ENCODE peak calls at places on chromosomes 12 and 14, in eight cellular contexts. One of them, this sample, is unnamed.

GRCh38 chr12:107917912-107918800 is 143.7 kb downstream of the ASCL4 start:
- DNase-seq in IMR-90: peak
- DNase-seq in right lobe of liver: no peak
- DNase-seq in RWPE1: peak
- DNase-seq in endodermal cell: peak
- DNase-seq in tibial nerve: no peak
- DNase-seq in vagina: no peak
- DNase-seq in CD14-positive monocyte: no peak
- DNase-seq in this sample: no peak

GRCh38 chr14:101445278-101445677 is 116.0 kb upstream of the DIO3 start:
- DNase-seq in IMR-90: no peak
- DNase-seq in right lobe of liver: no peak
- DNase-seq in RWPE1: no peak
- DNase-seq in endodermal cell: no peak
- DNase-seq in tibial nerve: no peak
- DNase-seq in vagina: no peak
- DNase-seq in CD14-positive monocyte: no peak
- DNase-seq in this sample: no peak

GRCh38 chr12:55666508-55666907 is 29.8 kb downstream of the OR10P1 start:
- DNase-seq in IMR-90: no peak
- DNase-seq in right lobe of liver: no peak
- DNase-seq in RWPE1: no peak
- DNase-seq in endodermal cell: peak
- DNase-seq in tibial nerve: no peak
- DNase-seq in vagina: no peak
- DNase-seq in CD14-positive monocyte: no peak
- DNase-seq in this sample: no peak

GRCh38 chr12:132196038-132196872 is 52.0 kb downstream of the NOC4L start:
- DNase-seq in IMR-90: no peak
- DNase-seq in right lobe of liver: no peak
- DNase-seq in RWPE1: no peak
- DNase-seq in endodermal cell: no peak
- DNase-seq in tibial nerve: no peak
- DNase-seq in vagina: no peak
- DNase-seq in CD14-positive monocyte: no peak
- DNase-seq in this sample: no peak

GRCh38 chr12:32063796-32064195 is 42.9 kb upstream of the BICD1 start:
- DNase-seq in IMR-90: no peak
- DNase-seq in right lobe of liver: no peak
- DNase-seq in RWPE1: no peak
- DNase-seq in endodermal cell: no peak
- DNase-seq in tibial nerve: no peak
- DNase-seq in vagina: no peak
- DNase-seq in CD14-positive monocyte: no peak
- DNase-seq in this sample: peak

GRCh38 chr14:91352101-91352500 is 65.5 kb downstream of the CCDC88C start:
- DNase-seq in IMR-90: no peak
- DNase-seq in right lobe of liver: no peak
- DNase-seq in RWPE1: no peak
- DNase-seq in endodermal cell: peak
- DNase-seq in tibial nerve: no peak
- DNase-seq in vagina: no peak
- DNase-seq in CD14-positive monocyte: no peak
- DNase-seq in this sample: peak

GRCh38 chr14:91367173-91368171 is 50.1 kb downstream of the CCDC88C start:
- DNase-seq in IMR-90: peak
- DNase-seq in right lobe of liver: no peak
- DNase-seq in RWPE1: peak
- DNase-seq in endodermal cell: no peak
- DNase-seq in tibial nerve: no peak
- DNase-seq in vagina: no peak
- DNase-seq in CD14-positive monocyte: peak
- DNase-seq in this sample: no peak

GRCh38 chr14:99246536-99247083 is 25.4 kb downstream of the BCL11B start:
- DNase-seq in IMR-90: no peak
- DNase-seq in right lobe of liver: no peak
- DNase-seq in RWPE1: no peak
- DNase-seq in endodermal cell: peak
- DNase-seq in tibial nerve: no peak
- DNase-seq in vagina: no peak
- DNase-seq in CD14-positive monocyte: no peak
- DNase-seq in this sample: peak

GRCh38 chr14:64811676-64812075 is 68.0 kb downstream of the SPTB start:
- DNase-seq in IMR-90: no peak
- DNase-seq in right lobe of liver: no peak
- DNase-seq in RWPE1: no peak
- DNase-seq in endodermal cell: no peak
- DNase-seq in tibial nerve: no peak
- DNase-seq in vagina: no peak
- DNase-seq in CD14-positive monocyte: no peak
- DNase-seq in this sample: no peak

GRCh38 chr12:74033531-74033930 is 504.1 kb upstream of the ATXN7L3B start:
- DNase-seq in IMR-90: no peak
- DNase-seq in right lobe of liver: no peak
- DNase-seq in RWPE1: no peak
- DNase-seq in endodermal cell: no peak
- DNase-seq in tibial nerve: no peak
- DNase-seq in vagina: no peak
- DNase-seq in CD14-positive monocyte: no peak
- DNase-seq in this sample: no peak

GRCh38 chr12:68560823-68561422 is 49.8 kb upstream of the RAP1B start:
- DNase-seq in IMR-90: peak
- DNase-seq in right lobe of liver: no peak
- DNase-seq in RWPE1: no peak
- DNase-seq in endodermal cell: no peak
- DNase-seq in tibial nerve: no peak
- DNase-seq in vagina: no peak
- DNase-seq in CD14-positive monocyte: no peak
- DNase-seq in this sample: no peak

GRCh38 chr12:107356266-107356936 is 263.1 kb upstream of the CRY1 start:
- DNase-seq in IMR-90: peak
- DNase-seq in right lobe of liver: no peak
- DNase-seq in RWPE1: peak
- DNase-seq in endodermal cell: no peak
- DNase-seq in tibial nerve: no peak
- DNase-seq in vagina: no peak
- DNase-seq in CD14-positive monocyte: no peak
- DNase-seq in this sample: no peak

GRCh38 chr12:120902846-120903381 is 1.2 kb downstream of the SPPL3 start:
- DNase-seq in IMR-90: no peak
- DNase-seq in right lobe of liver: no peak
- DNase-seq in RWPE1: no peak
- DNase-seq in endodermal cell: no peak
- DNase-seq in tibial nerve: no peak
- DNase-seq in vagina: no peak
- DNase-seq in CD14-positive monocyte: no peak
- DNase-seq in this sample: no peak

GRCh38 chr14:83172363-83172762 is 1638.7 kb upstream of the SEL1L start:
- DNase-seq in IMR-90: peak
- DNase-seq in right lobe of liver: no peak
- DNase-seq in RWPE1: no peak
- DNase-seq in endodermal cell: no peak
- DNase-seq in tibial nerve: no peak
- DNase-seq in vagina: no peak
- DNase-seq in CD14-positive monocyte: no peak
- DNase-seq in this sample: no peak

GRCh38 chr12:116425256-116426193 is 133.7 kb upstream of the MAP1LC3B2 start:
- DNase-seq in IMR-90: no peak
- DNase-seq in right lobe of liver: no peak
- DNase-seq in RWPE1: no peak
- DNase-seq in endodermal cell: no peak
- DNase-seq in tibial nerve: no peak
- DNase-seq in vagina: no peak
- DNase-seq in CD14-positive monocyte: no peak
- DNase-seq in this sample: no peak

GRCh38 chr12:116421785-116422538 is 137.2 kb upstream of the MAP1LC3B2 start:
- DNase-seq in IMR-90: no peak
- DNase-seq in right lobe of liver: no peak
- DNase-seq in RWPE1: no peak
- DNase-seq in endodermal cell: no peak
- DNase-seq in tibial nerve: no peak
- DNase-seq in vagina: no peak
- DNase-seq in CD14-positive monocyte: no peak
- DNase-seq in this sample: no peak

GRCh38 chr12:116420476-116420875 is 138.7 kb upstream of the MAP1LC3B2 start:
- DNase-seq in IMR-90: no peak
- DNase-seq in right lobe of liver: no peak
- DNase-seq in RWPE1: no peak
- DNase-seq in endodermal cell: no peak
- DNase-seq in tibial nerve: no peak
- DNase-seq in vagina: no peak
- DNase-seq in CD14-positive monocyte: no peak
- DNase-seq in this sample: no peak

GRCh38 chr12:116426391-116427136 is 132.6 kb upstream of the MAP1LC3B2 start:
- DNase-seq in IMR-90: peak
- DNase-seq in right lobe of liver: no peak
- DNase-seq in RWPE1: peak
- DNase-seq in endodermal cell: peak
- DNase-seq in tibial nerve: peak
- DNase-seq in vagina: no peak
- DNase-seq in CD14-positive monocyte: no peak
- DNase-seq in this sample: peak

DNA sequence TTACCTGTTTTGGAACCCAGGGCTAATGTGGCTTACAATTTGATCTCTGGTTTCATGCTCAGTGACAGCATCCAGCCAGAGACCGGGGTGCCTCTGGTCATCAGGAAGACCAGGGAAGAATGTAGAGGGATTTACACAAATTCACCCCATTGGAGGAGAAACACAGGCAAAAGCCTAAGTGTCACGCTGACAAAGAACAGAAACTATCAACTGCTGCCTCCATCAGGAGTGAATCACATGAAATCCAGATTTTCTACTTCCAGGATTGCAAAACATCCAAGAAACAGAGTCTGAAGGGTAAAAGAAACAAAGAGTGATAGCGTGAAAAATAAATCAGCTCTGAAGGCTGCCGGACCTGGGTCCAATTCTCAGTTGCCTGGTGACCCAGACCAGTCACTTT is 136.1 kb upstream of the MAP1LC3B2 start:
- DNase-seq in IMR-90: peak
- DNase-seq in right lobe of liver: no peak
- DNase-seq in RWPE1: peak
- DNase-seq in endodermal cell: no peak
- DNase-seq in tibial nerve: no peak
- DNase-seq in vagina: no peak
- DNase-seq in CD14-positive monocyte: no peak
- DNase-seq in this sample: no peak
- TF ChIP-seq CTCF in IMR-90: no peak
- TF ChIP-seq CTCF in right lobe of liver: no peak
- TF ChIP-seq CTCF in RWPE1: no peak
- TF ChIP-seq CTCF in endodermal cell: no peak
- TF ChIP-seq CTCF in tibial nerve: no peak
- TF ChIP-seq CTCF in vagina: no peak
- TF ChIP-seq CTCF in CD14-positive monocyte: no peak
- TF ChIP-seq CTCF in this sample: peak

DNA sequence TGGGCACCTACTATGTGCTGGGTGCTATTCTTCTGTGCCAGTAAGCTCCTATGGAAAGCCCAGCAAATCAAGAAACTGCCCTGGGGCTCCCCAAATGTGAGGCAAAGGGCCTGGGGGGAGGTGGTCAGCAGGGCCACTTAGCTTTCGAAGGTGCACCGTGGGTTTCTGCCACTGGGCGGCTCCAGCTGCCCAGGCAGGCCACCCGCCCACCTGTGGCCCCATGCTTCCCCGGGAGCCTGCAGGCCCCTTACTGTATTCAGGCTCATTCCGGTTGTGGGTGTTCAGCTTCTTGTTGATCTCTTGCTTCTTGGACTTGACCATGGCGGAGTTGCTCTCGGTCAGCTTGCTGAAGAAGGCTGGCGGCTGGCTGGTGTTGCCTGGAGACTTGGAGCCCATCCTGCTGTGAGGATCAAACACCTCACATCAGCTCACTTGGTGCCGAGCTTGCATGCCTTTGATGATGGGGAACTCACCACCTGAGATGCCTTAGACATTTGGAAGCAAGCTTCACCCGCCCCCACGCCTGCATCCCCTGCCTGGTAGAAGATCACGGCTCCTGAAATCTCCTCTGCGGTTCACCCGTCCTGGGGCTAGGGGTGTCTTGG is 37.3 kb downstream of the RFLNA start:
- DNase-seq in IMR-90: no peak
- DNase-seq in right lobe of liver: no peak
- DNase-seq in RWPE1: no peak
- DNase-seq in endodermal cell: peak
- DNase-seq in tibial nerve: no peak
- DNase-seq in vagina: no peak
- DNase-seq in CD14-positive monocyte: no peak
- DNase-seq in this sample: no peak
- TF ChIP-seq CTCF in IMR-90: peak
- TF ChIP-seq CTCF in right lobe of liver: no peak
- TF ChIP-seq CTCF in RWPE1: no peak
- TF ChIP-seq CTCF in endodermal cell: peak
- TF ChIP-seq CTCF in tibial nerve: no peak
- TF ChIP-seq CTCF in vagina: no peak
- TF ChIP-seq CTCF in CD14-positive monocyte: no peak
- TF ChIP-seq CTCF in this sample: peak

GRCh38 chr12:92597118-92597517 is 105.7 kb upstream of the PLEKHG7 start:
- DNase-seq in IMR-90: no peak
- DNase-seq in right lobe of liver: no peak
- DNase-seq in RWPE1: no peak
- DNase-seq in endodermal cell: no peak
- DNase-seq in tibial nerve: no peak
- DNase-seq in vagina: no peak
- DNase-seq in CD14-positive monocyte: no peak
- DNase-seq in this sample: no peak
- TF ChIP-seq CTCF in IMR-90: no peak
- TF ChIP-seq CTCF in right lobe of liver: no peak
- TF ChIP-seq CTCF in RWPE1: no peak
- TF ChIP-seq CTCF in endodermal cell: no peak
- TF ChIP-seq CTCF in tibial nerve: no peak
- TF ChIP-seq CTCF in vagina: no peak
- TF ChIP-seq CTCF in CD14-positive monocyte: no peak
- TF ChIP-seq CTCF in this sample: no peak

GRCh38 chr12:98062464-98063245 is 452.7 kb upstream of the TMPO start:
- DNase-seq in IMR-90: no peak
- DNase-seq in right lobe of liver: no peak
- DNase-seq in RWPE1: no peak
- DNase-seq in endodermal cell: no peak
- DNase-seq in tibial nerve: no peak
- DNase-seq in vagina: no peak
- DNase-seq in CD14-positive monocyte: no peak
- DNase-seq in this sample: no peak

GRCh38 chr12:98057701-98058100 is 457.7 kb upstream of the TMPO start:
- DNase-seq in IMR-90: no peak
- DNase-seq in right lobe of liver: no peak
- DNase-seq in RWPE1: no peak
- DNase-seq in endodermal cell: no peak
- DNase-seq in tibial nerve: no peak
- DNase-seq in vagina: no peak
- DNase-seq in CD14-positive monocyte: no peak
- DNase-seq in this sample: no peak

GRCh38 chr12:98059659-98060343 is 455.6 kb upstream of the TMPO start:
- DNase-seq in IMR-90: no peak
- DNase-seq in right lobe of liver: no peak
- DNase-seq in RWPE1: no peak
- DNase-seq in endodermal cell: no peak
- DNase-seq in tibial nerve: no peak
- DNase-seq in vagina: no peak
- DNase-seq in CD14-positive monocyte: no peak
- DNase-seq in this sample: no peak

GRCh38 chr12:98060421-98060820 is 455.0 kb upstream of the TMPO start:
- DNase-seq in IMR-90: no peak
- DNase-seq in right lobe of liver: no peak
- DNase-seq in RWPE1: no peak
- DNase-seq in endodermal cell: no peak
- DNase-seq in tibial nerve: no peak
- DNase-seq in vagina: no peak
- DNase-seq in CD14-positive monocyte: no peak
- DNase-seq in this sample: no peak

GRCh38 chr12:98058838-98059237 is 456.6 kb upstream of the TMPO start:
- DNase-seq in IMR-90: no peak
- DNase-seq in right lobe of liver: no peak
- DNase-seq in RWPE1: no peak
- DNase-seq in endodermal cell: no peak
- DNase-seq in tibial nerve: no peak
- DNase-seq in vagina: no peak
- DNase-seq in CD14-positive monocyte: no peak
- DNase-seq in this sample: no peak
- TF ChIP-seq CTCF in IMR-90: no peak
- TF ChIP-seq CTCF in right lobe of liver: no peak
- TF ChIP-seq CTCF in RWPE1: no peak
- TF ChIP-seq CTCF in endodermal cell: no peak
- TF ChIP-seq CTCF in tibial nerve: no peak
- TF ChIP-seq CTCF in vagina: no peak
- TF ChIP-seq CTCF in CD14-positive monocyte: no peak
- TF ChIP-seq CTCF in this sample: no peak